ENCODE peak calls at places on chromosomes 2 and 18, in four cellular contexts. One of them, this sample, is unnamed.

GRCh38 chr2:200845194-200845593 is 19.3 kb downstream of the CLK1 start:
- DNase-seq in NB4: no peak
- DNase-seq in colonic mucosa: no peak
- DNase-seq in AG09309: no peak
- DNase-seq in this sample: no peak

GRCh38 chr2:100903534-100904258 is 83.8 kb downstream of the NPAS2 start:
- DNase-seq in NB4: no peak
- DNase-seq in AG09309: no peak
- DNase-seq in colonic mucosa: no peak
- DNase-seq in this sample: no peak

GRCh38 chr2:186466743-186467142 is 19.3 kb upstream of the ZC3H15 start:
- DNase-seq in colonic mucosa: no peak
- DNase-seq in NB4: no peak
- DNase-seq in AG09309: no peak
- DNase-seq in this sample: no peak

GRCh38 chr2:112140413-112140802 is 2.2 kb downstream of the FBLN7 start:
- DNase-seq in colonic mucosa: no peak
- DNase-seq in AG09309: no peak
- DNase-seq in NB4: no peak
- DNase-seq in this sample: no peak

GRCh38 chr18:76822510-76823165 is at the start of gene ZNF236:
- DNase-seq in AG09309: peak
- DNase-seq in NB4: peak
- DNase-seq in colonic mucosa: peak
- DNase-seq in this sample: no peak

GRCh38 chr2:233059797-233060499 is at the start of gene INPP5D:
- DNase-seq in AG09309: no peak
- DNase-seq in NB4: peak
- DNase-seq in colonic mucosa: peak
- DNase-seq in this sample: no peak

GRCh38 chr18:3148930-3149535 is 70.7 kb downstream of the MYOM1 start:
- DNase-seq in colonic mucosa: no peak
- DNase-seq in NB4: peak
- DNase-seq in AG09309: peak
- DNase-seq in this sample: no peak

GRCh38 chr2:121532894-121533293 is 2.2 kb downstream of the RNU4ATAC start:
- DNase-seq in NB4: no peak
- DNase-seq in AG09309: no peak
- DNase-seq in colonic mucosa: no peak
- DNase-seq in this sample: no peak

GRCh38 chr18:12011962-12012549 is 30.7 kb downstream of the IMPA2 start:
- DNase-seq in NB4: no peak
- DNase-seq in colonic mucosa: peak
- DNase-seq in AG09309: no peak
- DNase-seq in this sample: no peak

GRCh38 chr2:120952318-120952717 is 216.7 kb downstream of the GLI2 start:
- DNase-seq in NB4: no peak
- DNase-seq in colonic mucosa: no peak
- DNase-seq in AG09309: no peak
- DNase-seq in this sample: no peak

GRCh38 chr2:128605421-128605820 is 286.8 kb upstream of the HS6ST1 start:
- DNase-seq in NB4: no peak
- DNase-seq in colonic mucosa: no peak
- DNase-seq in AG09309: no peak
- DNase-seq in this sample: no peak

GRCh38 chr2:239167011-239167673 is 233.7 kb downstream of the HDAC4 start:
- DNase-seq in colonic mucosa: no peak
- DNase-seq in AG09309: no peak
- DNase-seq in NB4: no peak
- DNase-seq in this sample: no peak

GRCh38 chr18:58785171-58785805 is 79.4 kb upstream of the ZNF532 start:
- DNase-seq in NB4: no peak
- DNase-seq in colonic mucosa: peak
- DNase-seq in AG09309: peak
- DNase-seq in this sample: peak

GRCh38 chr2:126655500-126656310 is at the start of gene GYPC:
- DNase-seq in colonic mucosa: peak
- DNase-seq in NB4: peak
- DNase-seq in AG09309: no peak
- DNase-seq in this sample: peak

GRCh38 chr2:197498937-197499593 is 575 bp downstream of the HSPD1 start:
- DNase-seq in NB4: peak
- DNase-seq in AG09309: no peak
- DNase-seq in colonic mucosa: peak
- DNase-seq in this sample: no peak

GRCh38 chr2:121018136-121019057 is 266.6 kb downstream of the TFCP2L1 start:
- DNase-seq in NB4: no peak
- DNase-seq in colonic mucosa: no peak
- DNase-seq in AG09309: no peak
- DNase-seq in this sample: no peak

GRCh38 chr2:86052676-86053075 is 53.0 kb downstream of the POLR1A start:
- DNase-seq in colonic mucosa: no peak
- DNase-seq in AG09309: no peak
- DNase-seq in NB4: no peak
- DNase-seq in this sample: no peak

GRCh38 chr2:119638246-119638645 is 40.8 kb upstream of the TMEM177 start:
- DNase-seq in AG09309: no peak
- DNase-seq in NB4: no peak
- DNase-seq in colonic mucosa: no peak
- DNase-seq in this sample: no peak
- H3K4me3 ChIP-seq in AG09309: no peak
- H3K4me3 ChIP-seq in NB4: no peak
- H3K4me3 ChIP-seq in colonic mucosa: no peak
- H3K4me3 ChIP-seq in this sample: no peak

GRCh38 chr2:95122197-95122551 is 566 bp upstream of the MRPS5 start:
- DNase-seq in AG09309: no peak
- DNase-seq in colonic mucosa: no peak
- DNase-seq in NB4: no peak
- DNase-seq in this sample: no peak
- TF ChIP-seq CTCF in AG09309: no peak
- TF ChIP-seq CTCF in colonic mucosa: no peak
- TF ChIP-seq CTCF in NB4: no peak
- TF ChIP-seq CTCF in this sample: no peak

GRCh38 chr18:36693931-36694661 is 134.7 kb downstream of the TPGS2 start:
- DNase-seq in AG09309: peak
- DNase-seq in NB4: no peak
- DNase-seq in colonic mucosa: no peak
- DNase-seq in this sample: no peak
- H3K4me3 ChIP-seq in AG09309: peak
- H3K4me3 ChIP-seq in NB4: no peak
- H3K4me3 ChIP-seq in colonic mucosa: no peak
- H3K4me3 ChIP-seq in this sample: peak

GRCh38 chr2:216161967-216162366 is 52.8 kb downstream of the XRCC5 start:
- DNase-seq in colonic mucosa: no peak
- DNase-seq in NB4: no peak
- DNase-seq in AG09309: no peak
- DNase-seq in this sample: no peak

GRCh38 chr2:216159161-216159560 is 50.0 kb downstream of the XRCC5 start:
- DNase-seq in NB4: no peak
- DNase-seq in colonic mucosa: no peak
- DNase-seq in AG09309: no peak
- DNase-seq in this sample: no peak

GRCh38 chr2:216156822-216157221 is 47.7 kb downstream of the XRCC5 start:
- DNase-seq in AG09309: no peak
- DNase-seq in colonic mucosa: no peak
- DNase-seq in NB4: no peak
- DNase-seq in this sample: no peak

GRCh38 chr2:216160786-216161185 is 51.6 kb downstream of the XRCC5 start:
- DNase-seq in AG09309: no peak
- DNase-seq in NB4: no peak
- DNase-seq in colonic mucosa: no peak
- DNase-seq in this sample: no peak

GRCh38 chr2:216159646-216160045 is 50.5 kb downstream of the XRCC5 start:
- DNase-seq in colonic mucosa: no peak
- DNase-seq in AG09309: no peak
- DNase-seq in NB4: no peak
- DNase-seq in this sample: no peak
- TF ChIP-seq CTCF in colonic mucosa: no peak
- TF ChIP-seq CTCF in AG09309: no peak
- TF ChIP-seq CTCF in NB4: no peak
- TF ChIP-seq CTCF in this sample: no peak

GRCh38 chr2:54568876-54569298 is 112.8 kb downstream of the SPTBN1 start:
- DNase-seq in NB4: no peak
- DNase-seq in AG09309: no peak
- DNase-seq in colonic mucosa: peak
- DNase-seq in this sample: no peak

GRCh38 chr2:54569745-54570296 is 113.7 kb downstream of the SPTBN1 start:
- DNase-seq in AG09309: no peak
- DNase-seq in NB4: peak
- DNase-seq in colonic mucosa: peak
- DNase-seq in this sample: no peak

GRCh38 chr2:54572262-54572635 is 116.1 kb downstream of the SPTBN1 start:
- DNase-seq in colonic mucosa: peak
- DNase-seq in NB4: peak
- DNase-seq in AG09309: peak
- DNase-seq in this sample: no peak

GRCh38 chr2:54570925-54571694 is 115.0 kb downstream of the SPTBN1 start:
- DNase-seq in AG09309: peak
- DNase-seq in colonic mucosa: peak
- DNase-seq in NB4: peak
- DNase-seq in this sample: no peak

GRCh38 chr2:54570321-54570881 is 114.3 kb downstream of the SPTBN1 start:
- DNase-seq in AG09309: no peak
- DNase-seq in colonic mucosa: no peak
- DNase-seq in NB4: no peak
- DNase-seq in this sample: no peak
- H3K4me3 ChIP-seq in AG09309: no peak
- H3K4me3 ChIP-seq in colonic mucosa: no peak
- H3K4me3 ChIP-seq in NB4: no peak
- H3K4me3 ChIP-seq in this sample: no peak

DNA sequence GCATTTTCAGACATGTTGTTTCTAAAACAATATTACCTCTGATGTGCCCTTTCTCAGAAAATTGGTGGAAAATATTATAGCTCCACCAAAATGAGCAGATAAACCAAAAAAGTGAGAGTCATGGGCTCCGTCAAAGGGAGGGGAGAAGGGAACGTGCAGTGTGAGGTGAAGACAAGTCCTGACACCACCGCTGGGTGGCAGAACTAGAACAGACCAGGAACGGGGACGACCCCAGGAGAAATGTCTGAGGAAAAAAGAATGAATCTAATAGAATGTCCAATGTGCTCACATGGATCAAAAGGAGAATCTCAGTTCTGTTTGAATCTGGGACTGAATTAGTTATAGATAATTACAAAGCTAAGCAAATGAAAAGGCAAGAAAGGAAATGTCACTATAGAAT is 22.6 kb upstream of the BCL2 start:
- DNase-seq in NB4: peak
- DNase-seq in AG09309: no peak
- DNase-seq in colonic mucosa: no peak
- DNase-seq in this sample: no peak
- TF ChIP-seq CTCF in NB4: peak
- TF ChIP-seq CTCF in AG09309: peak
- TF ChIP-seq CTCF in colonic mucosa: no peak
- TF ChIP-seq CTCF in this sample: peak

DNA sequence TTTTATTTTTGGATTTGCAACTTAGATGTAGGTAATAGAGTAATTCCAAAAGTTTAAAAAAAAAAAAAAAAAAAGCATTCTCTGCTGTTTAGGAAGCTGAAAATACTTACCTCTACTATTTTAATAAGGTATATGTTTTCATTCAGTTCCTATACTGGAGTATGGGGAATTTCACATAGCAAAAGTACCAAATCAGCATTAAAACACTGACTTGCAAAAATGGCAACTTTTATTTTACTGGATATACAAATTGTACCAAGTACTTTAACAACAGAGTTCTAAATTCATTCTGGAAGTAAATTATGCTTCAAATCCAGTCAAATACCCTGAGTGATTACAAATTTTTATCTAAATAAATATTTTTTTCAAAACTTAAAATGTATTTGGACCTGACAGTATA is 76.7 kb downstream of the TCF4 start:
- DNase-seq in colonic mucosa: no peak
- DNase-seq in AG09309: no peak
- DNase-seq in NB4: no peak
- DNase-seq in this sample: no peak
- H3K4me3 ChIP-seq in colonic mucosa: no peak
- H3K4me3 ChIP-seq in AG09309: no peak
- H3K4me3 ChIP-seq in NB4: no peak
- H3K4me3 ChIP-seq in this sample: no peak

GRCh38 chr2:20100711-20101110 is 49.3 kb upstream of the LAPTM4A start:
- DNase-seq in colonic mucosa: no peak
- DNase-seq in NB4: no peak
- DNase-seq in AG09309: no peak
- DNase-seq in this sample: no peak

GRCh38 chr2:20106746-20107145 is 55.3 kb upstream of the LAPTM4A start:
- DNase-seq in NB4: no peak
- DNase-seq in colonic mucosa: peak
- DNase-seq in AG09309: no peak
- DNase-seq in this sample: no peak

GRCh38 chr2:20104900-20105545 is 53.6 kb upstream of the LAPTM4A start:
- DNase-seq in AG09309: no peak
- DNase-seq in NB4: peak
- DNase-seq in colonic mucosa: no peak
- DNase-seq in this sample: no peak

GRCh38 chr2:20099780-20100179 is 48.4 kb upstream of the LAPTM4A start:
- DNase-seq in AG09309: no peak
- DNase-seq in colonic mucosa: no peak
- DNase-seq in NB4: no peak
- DNase-seq in this sample: no peak

GRCh38 chr2:20103514-20103913 is 52.1 kb upstream of the LAPTM4A start:
- DNase-seq in NB4: peak
- DNase-seq in AG09309: peak
- DNase-seq in colonic mucosa: no peak
- DNase-seq in this sample: no peak
- TF ChIP-seq CTCF in NB4: peak
- TF ChIP-seq CTCF in AG09309: peak
- TF ChIP-seq CTCF in colonic mucosa: no peak
- TF ChIP-seq CTCF in this sample: peak